ENCODE peak calls at places on chromosomes 5 and 9, in seven cellular contexts. O is cardiac muscle cell, S is H1, A is PC-9, R is heart left ventricle, K is left lung, H is body of pancreas. D is an unnamed sample.

GRCh38 chr9:107489144-107489673 is 360 bp downstream of the KLF4 start:
- DNase-seq in O (no peak), S (no peak), A (no peak), R (no peak), K (no peak), H (no peak), D (no peak)

GRCh38 chr5:10562202-10563131 is 1.4 kb upstream of the ANKRD33B start:
- DNase-seq in O (no peak), S (no peak), A (no peak), R (no peak), K (no peak), H (no peak), D (no peak)

GRCh38 chr5:173575985-173576384 is 40.5 kb downstream of the BOD1 start:
- DNase-seq in O (no peak), S (no peak), A (no peak), R (no peak), K (no peak), H (no peak), D (no peak)

GRCh38 chr9:116141864-116142561 is 11.6 kb upstream of the PAPPA start:
- DNase-seq in O (peak; percentile 76), S (no peak), A (no peak), R (no peak), K (no peak), H (no peak), D (no peak)

GRCh38 chr5:64836786-64837185 is 68.1 kb downstream of the CWC27 start:
- DNase-seq in O (no peak), S (no peak), A (no peak), R (no peak), K (no peak), H (no peak), D (no peak)

GRCh38 chr9:138011951-138012500 is 134.4 kb downstream of the CACNA1B start:
- DNase-seq in O (no peak), S (no peak), A (no peak), R (no peak), K (peak; percentile 30), H (no peak), D (no peak)

GRCh38 chr5:175129121-175129520 is 314.9 kb downstream of the DRD1 start:
- DNase-seq in O (no peak), S (no peak), A (no peak), R (no peak), K (no peak), H (no peak), D (no peak)

GRCh38 chr5:175800656-175801081 is 70.7 kb upstream of the CPLX2 start:
- DNase-seq in O (peak; percentile 57), S (no peak), A (peak; percentile 82), R (no peak), K (no peak), H (no peak), D (peak; percentile 92)

GRCh38 chr5:44691811-44692210 is 116.9 kb upstream of the MRPS30 start:
- DNase-seq in O (no peak), S (no peak), A (peak; percentile 87), R (no peak), K (no peak), H (no peak), D (no peak)

GRCh38 chr5:28737682-28738081 is 1699.3 kb upstream of the CDH9 start:
- DNase-seq in O (no peak), S (no peak), A (no peak), R (no peak), K (no peak), H (no peak), D (no peak)

GRCh38 chr9:93028448-93029006 is 30.0 kb upstream of the SUSD3 start:
- DNase-seq in O (peak; percentile 49), S (no peak), A (no peak), R (no peak), K (no peak), H (no peak), D (no peak)

GRCh38 chr9:5708414-5708813 is 79.5 kb downstream of the RIC1 start:
- DNase-seq in O (no peak), S (no peak), A (no peak), R (no peak), K (no peak), H (no peak), D (no peak)

GRCh38 chr5:53360811-53361210 is 119.6 kb upstream of the FST start:
- DNase-seq in O (peak; percentile 87), S (no peak), A (peak; percentile 82), R (no peak), K (no peak), H (no peak), D (no peak)

GRCh38 chr9:93225892-93226291 is 42.0 kb downstream of the WNK2 start:
- DNase-seq in O (no peak), S (no peak), A (no peak), R (no peak), K (peak; percentile 51), H (no peak), D (no peak)

GRCh38 chr9:111994831-111995458 is 98.3 kb downstream of the UGCG start:
- DNase-seq in O (no peak), S (no peak), A (no peak), R (no peak), K (no peak), H (no peak), D (no peak)

GRCh38 chr5:61817472-61818326 is 485.6 kb downstream of the ZSWIM6 start:
- DNase-seq in O (peak; percentile 70), S (no peak), A (no peak), R (peak; percentile 27), K (no peak), H (peak; percentile 63), D (peak; percentile 53)

GRCh38 chr5:132850066-132850465 is 16.2 kb downstream of the GDF9 start:
- DNase-seq in O (no peak), S (no peak), A (no peak), R (no peak), K (no peak), H (no peak), D (no peak)

GRCh38 chr5:135019314-135019713 is 14.7 kb downstream of the PITX1 start:
- DNase-seq in O (no peak), S (no peak), A (no peak), R (no peak), K (peak; percentile 26), H (no peak), D (peak; percentile 18)

GRCh38 chr9:113519401-113520108 is 56.0 kb downstream of the RGS3 start:
- DNase-seq in O (no peak), S (no peak), A (no peak), R (no peak), K (no peak), H (peak; percentile 63), D (no peak)
- H3K27ac ChIP-seq in O (no peak overlapping the region), S (no peak overlapping the region), A (no peak overlapping the region), R (peak overlapping the region; percentile 81), K (no peak overlapping the region), H (peak overlapping the region; percentile 55), D (no peak overlapping the region)

GRCh38 chr5:60586307-60586901 is 113.6 kb downstream of the DEPDC1B start:
- DNase-seq in O (peak; percentile 66), S (no peak), A (no peak), R (no peak), K (no peak), H (no peak), D (no peak)
- TF ChIP-seq CTCF in O (peak; percentile 49), S (no peak), A (peak; percentile 49), R (peak; percentile 46), K (no peak), H (peak; percentile 15), D (peak; percentile 7)

DNA sequence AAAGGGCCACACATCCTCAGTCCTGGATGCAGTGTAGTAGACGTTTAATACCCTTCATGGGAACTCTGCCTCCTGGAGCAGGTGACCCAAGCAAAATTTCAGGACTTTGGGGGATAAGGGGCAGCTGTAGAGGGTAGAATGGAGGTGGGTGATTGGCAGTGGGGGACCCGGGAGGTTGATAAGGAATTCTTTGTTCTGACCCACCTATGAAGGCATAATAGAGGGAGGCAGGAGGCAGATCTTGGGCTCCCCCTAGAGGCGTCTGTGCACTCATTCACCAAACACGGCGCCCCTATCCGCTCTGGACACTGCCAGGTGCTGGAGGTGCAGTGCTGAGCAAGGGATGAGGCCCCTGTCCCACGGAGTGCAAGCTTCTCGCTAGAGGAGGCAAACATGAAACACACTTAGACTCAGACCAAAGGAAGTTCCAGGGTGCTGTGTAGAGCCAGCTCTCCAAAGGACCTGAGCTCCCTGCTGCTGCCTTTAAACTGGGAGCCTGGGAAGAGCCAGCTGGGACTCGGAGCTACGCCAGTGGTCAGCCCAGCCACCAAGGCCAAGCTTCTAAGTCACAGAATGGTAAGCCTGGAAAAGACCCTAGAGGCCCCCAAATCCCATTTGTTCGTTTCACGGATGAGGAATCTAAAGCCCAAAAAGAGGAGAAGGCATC is 7.7 kb downstream of the IL17B start:
- DNase-seq in O (peak; percentile 63), S (no peak), A (peak; percentile 41), R (peak; percentile 72), K (no peak), H (peak; percentile 76), D (peak; percentile 75)
- H3K27ac ChIP-seq in O (peak overlapping the region; percentile 86), S (no peak overlapping the region), A (no peak overlapping the region), R (no peak overlapping the region), K (no peak overlapping the region), H (no peak overlapping the region), D (no peak overlapping the region)

GRCh38 chr9:37037137-37037743 is 3.2 kb upstream of the PAX5 start:
- DNase-seq in O (no peak), S (no peak), A (no peak), R (no peak), K (no peak), H (no peak), D (no peak)

GRCh38 chr9:37035472-37036236 is 1.6 kb upstream of the PAX5 start:
- DNase-seq in O (no peak), S (no peak), A (no peak), R (no peak), K (no peak), H (no peak), D (no peak)

GRCh38 chr9:37034938-37035471 is 937 bp upstream of the PAX5 start:
- DNase-seq in O (no peak), S (no peak), A (no peak), R (no peak), K (no peak), H (no peak), D (no peak)

GRCh38 chr9:37037744-37038640 is 3.9 kb upstream of the PAX5 start:
- DNase-seq in O (peak; percentile 30), S (no peak), A (no peak), R (no peak), K (no peak), H (no peak), D (no peak)

GRCh38 chr9:37036237-37037136 is 2.4 kb upstream of the PAX5 start:
- DNase-seq in O (peak; percentile 37), S (no peak), A (no peak), R (peak; percentile 42), K (peak; percentile 85), H (peak; percentile 45), D (no peak)
- TF ChIP-seq CTCF in O (no peak), S (no peak), A (no peak), R (no peak), K (no peak), H (no peak), D (no peak)

GRCh38 chr9:127081250-127082185 is 40.9 kb downstream of the ANGPTL2 start:
- DNase-seq in O (no peak), S (no peak), A (no peak), R (no peak), K (no peak), H (no peak), D (peak; percentile 6)
- H3K27ac ChIP-seq in O (no peak overlapping the region), S (no peak overlapping the region), A (no peak overlapping the region), R (no peak overlapping the region), K (no peak overlapping the region), H (no peak overlapping the region), D (no peak overlapping the region)

DNA sequence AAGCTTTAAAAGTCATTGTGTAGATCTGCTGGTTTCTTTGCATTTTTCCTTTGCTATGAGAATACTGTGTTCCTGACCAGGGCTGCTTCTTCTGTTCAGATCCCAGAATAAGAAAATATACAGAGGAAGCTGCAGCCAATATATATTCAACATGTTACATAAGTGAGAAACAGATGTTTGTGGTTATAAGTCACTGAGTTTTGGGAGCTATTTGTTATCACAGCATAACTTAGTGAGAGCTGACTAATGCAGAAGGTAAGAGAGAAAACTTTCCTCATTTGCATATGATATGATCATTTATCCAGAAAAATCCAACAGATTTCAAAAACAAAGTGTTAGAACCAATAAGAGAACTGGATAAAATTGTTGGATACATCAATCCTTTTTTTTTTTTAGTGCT is 136.3 kb upstream of the NR3C1 start:
- DNase-seq in O (no peak), S (no peak), A (no peak), R (no peak), K (no peak), H (no peak), D (no peak)
- TF ChIP-seq CTCF in O (no peak), S (no peak), A (no peak), R (no peak), K (no peak), H (no peak), D (no peak)

D was measured in WERI-Rb-1.